ENCODE peak calls at places on chromosomes 7 and 10, in four cellular contexts. C is bronchial epithelial cell, D is fibroblast of lung, W is adipocyte. S is an unnamed sample. For H3K36me3 and H3K27me3, the result is how much of the 10 kb centered on the place peaks cover.

GRCh38 chr10:3067045-3067858 is at the start of gene PFKP:
- DNase-seq in D (no peak), W (peak), C (no peak), S (peak)

GRCh38 chr7:30894866-30895408 is 16.7 kb upstream of the AQP1 start:
- DNase-seq in C (no peak), W (no peak), D (no peak), S (peak)

GRCh38 chr7:67422601-67423000 is 426.0 kb downstream of the TYW1 start:
- DNase-seq in D (no peak), W (no peak), C (no peak), S (no peak)

GRCh38 chr10:24820616-24821015 is 96.9 kb upstream of the ARHGAP21 start:
- DNase-seq in D (no peak), C (peak), W (no peak), S (no peak)

GRCh38 chr10:132580157-132580556 is 42.6 kb downstream of the INPP5A start:
- DNase-seq in C (no peak), W (no peak), D (no peak), S (no peak)

GRCh38 chr10:22607261-22607660 is 107.1 kb downstream of the PIP4K2A start:
- DNase-seq in D (no peak), C (no peak), W (no peak), S (no peak)

GRCh38 chr7:37065779-37066271 is 341.5 kb upstream of the AOAH start:
- DNase-seq in C (peak), W (no peak), D (no peak), S (no peak)

GRCh38 chr7:137880432-137880831 is 33.7 kb upstream of the DGKI start:
- DNase-seq in C (peak), D (peak), W (peak), S (no peak)

GRCh38 chr10:117653170-117653515 is 110.6 kb downstream of the EMX2 start:
- DNase-seq in W (peak), D (peak), C (peak), S (no peak)

GRCh38 chr10:111030042-111030750 is 46.6 kb upstream of the ADRA2A start:
- DNase-seq in C (no peak), W (no peak), D (no peak), S (no peak)

GRCh38 chr10:120978589-120979252 is 127.6 kb downstream of the WDR11 start:
- DNase-seq in C (peak), D (peak), W (no peak), S (no peak)

GRCh38 chr7:76332073-76332472 is 26.7 kb downstream of the YWHAG start:
- DNase-seq in D (no peak), C (no peak), W (no peak), S (peak)

GRCh38 chr10:122435212-122435827 is 19.1 kb upstream of the ARMS2 start:
- DNase-seq in W (peak), D (peak), C (peak), S (no peak)

GRCh38 chr7:64997164-64997908 is 6.5 kb upstream of the ZNF117 start:
- DNase-seq in D (no peak), C (no peak), W (no peak), S (no peak)

GRCh38 chr10:123588386-123588914 is 77.7 kb upstream of the GPR26 start:
- DNase-seq in C (no peak), W (no peak), D (no peak), S (no peak)

GRCh38 chr10:22308390-22308789 is 7.8 kb upstream of the COMMD3 start:
- DNase-seq in D (no peak), W (peak), C (peak), S (no peak)

GRCh38 chr10:53387546-53387945 is 615.0 kb upstream of the MBL2 start:
- DNase-seq in D (no peak), C (no peak), W (no peak), S (no peak)
- H3K36me3 ChIP-seq in D (under half), C (under half), W (under half), S (under half)

DNA sequence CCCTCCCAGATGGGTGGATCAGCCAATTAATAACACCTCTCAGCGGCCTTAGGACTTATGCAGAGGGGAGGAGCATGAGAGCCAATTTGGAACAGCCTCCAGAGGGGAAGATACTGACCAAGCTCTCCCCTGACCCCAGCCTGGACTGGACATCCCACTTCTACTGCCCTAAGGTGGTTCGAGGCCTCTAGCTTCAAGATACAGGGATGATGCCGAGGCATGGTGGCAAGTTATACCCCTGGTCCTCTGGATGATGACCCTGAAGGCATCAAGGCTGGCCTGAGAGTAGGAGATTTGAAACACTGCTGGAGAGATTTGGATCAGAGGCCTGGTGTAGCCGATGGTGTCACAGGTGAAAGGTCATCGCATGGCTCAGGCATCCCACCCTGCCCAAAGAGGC is 3.2 kb downstream of the CDH23 start:
- DNase-seq in D (no peak), C (no peak), W (no peak), S (no peak)
- H3K27me3 ChIP-seq in D (under half), C (under half), W (half or more), S (under half)

DNA sequence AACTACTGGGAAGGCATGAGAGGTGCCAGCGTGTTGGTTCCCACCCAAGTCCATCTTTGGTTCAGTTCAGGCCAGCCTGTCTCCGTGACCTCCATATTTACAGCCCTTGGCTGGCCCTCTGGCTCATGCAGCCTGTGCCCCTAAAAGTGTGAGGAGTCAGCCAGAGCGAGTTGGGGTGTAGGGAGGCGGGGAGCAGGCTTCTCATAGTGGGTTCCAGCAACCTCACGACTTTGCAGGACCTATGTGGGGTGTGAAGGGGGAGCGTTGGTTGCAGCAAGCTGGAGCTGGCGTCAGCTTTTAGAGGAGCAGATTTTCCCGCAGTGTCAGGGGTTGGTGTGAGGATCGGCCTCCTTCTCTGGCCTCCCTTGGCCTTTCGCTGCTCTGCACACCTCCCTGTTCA is 9.8 kb downstream of the TSPAN14 start:
- DNase-seq in C (no peak), W (no peak), D (no peak), S (no peak)
- H3K4me3 ChIP-seq in C (no peak), W (peak), D (no peak), S (no peak)

GRCh38 chr10:74022941-74023629 is 25.2 kb downstream of the VCL start:
- DNase-seq in W (no peak), C (no peak), D (no peak), S (no peak)
- H3K36me3 ChIP-seq in W (under half), C (under half), D (under half), S (under half)

DNA sequence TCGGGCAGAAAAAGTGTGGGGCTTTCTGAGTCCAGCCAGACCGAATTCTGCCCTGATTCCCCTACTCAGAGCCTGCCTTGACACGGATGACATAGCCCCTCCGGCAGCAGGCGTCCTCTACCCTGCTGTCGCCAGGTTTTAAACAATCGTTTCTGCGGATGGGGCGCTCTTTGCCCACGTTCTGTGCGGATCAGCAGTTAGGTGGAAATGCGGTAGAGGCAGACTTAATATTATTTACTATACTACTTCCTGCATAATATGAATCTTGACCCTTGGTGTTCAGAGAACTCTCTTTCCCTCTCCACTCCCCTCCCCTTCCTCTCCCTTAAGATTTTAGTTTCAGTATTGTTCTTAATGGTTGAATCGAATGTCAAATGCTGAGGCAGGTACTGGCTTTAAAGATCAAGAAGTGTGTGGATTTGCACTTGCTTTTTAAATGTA is 2.4 kb downstream of the GATA3 start:
- DNase-seq in W (no peak), C (no peak), D (no peak), S (peak)
- H3K27me3 ChIP-seq in W (half or more), C (half or more), D (half or more), S (half or more)

GRCh38 chr7:98102170-98102569 is 4.5 kb upstream of the LMTK2 start:
- DNase-seq in C (no peak), W (no peak), D (no peak), S (no peak)
- H3K4me3 ChIP-seq in C (no peak), W (no peak), D (no peak), S (no peak)

GRCh38 chr7:100356416-100357068 is 1.4 kb upstream of the PILRB start:
- DNase-seq in W (no peak), C (no peak), D (no peak), S (no peak)

GRCh38 chr7:100352984-100353684 is 4.8 kb upstream of the PILRB start:
- DNase-seq in C (no peak), W (no peak), D (no peak), S (no peak)

GRCh38 chr7:100357131-100357561 is 771 bp upstream of the PILRB start:
- DNase-seq in D (no peak), C (no peak), W (no peak), S (no peak)

GRCh38 chr7:100351657-100352058 is 6.3 kb upstream of the PILRB start:
- DNase-seq in W (no peak), D (no peak), C (no peak), S (no peak)

GRCh38 chr7:100353685-100354330 is 4.1 kb upstream of the PILRB start:
- DNase-seq in D (no peak), W (no peak), C (no peak), S (no peak)
- H3K36me3 ChIP-seq in D (under half), W (half or more), C (half or more), S (half or more)

GRCh38 chr10:100670368-100670767 is 75.0 kb upstream of the PAX2 start:
- DNase-seq in D (no peak), W (no peak), C (no peak), S (no peak)

GRCh38 chr10:100670828-100671479 is 74.4 kb upstream of the PAX2 start:
- DNase-seq in W (peak), D (no peak), C (no peak), S (peak)

GRCh38 chr10:100669616-100670015 is 75.8 kb upstream of the PAX2 start:
- DNase-seq in D (no peak), W (no peak), C (no peak), S (no peak)

GRCh38 chr10:100664509-100664908 is 80.9 kb upstream of the PAX2 start:
- DNase-seq in D (no peak), C (no peak), W (no peak), S (peak)

GRCh38 chr10:100668001-100668400 is 77.4 kb upstream of the PAX2 start:
- DNase-seq in D (no peak), W (no peak), C (no peak), S (peak)
- H3K27me3 ChIP-seq in D (under half), W (half or more), C (under half), S (under half)

GRCh38 chr7:5533821-5534367 is 110.3 kb upstream of the TNRC18 start:
- DNase-seq in C (no peak), D (no peak), W (no peak), S (peak)
- H3K4me3 ChIP-seq in C (no peak), D (no peak), W (no peak), S (no peak)

DNA sequence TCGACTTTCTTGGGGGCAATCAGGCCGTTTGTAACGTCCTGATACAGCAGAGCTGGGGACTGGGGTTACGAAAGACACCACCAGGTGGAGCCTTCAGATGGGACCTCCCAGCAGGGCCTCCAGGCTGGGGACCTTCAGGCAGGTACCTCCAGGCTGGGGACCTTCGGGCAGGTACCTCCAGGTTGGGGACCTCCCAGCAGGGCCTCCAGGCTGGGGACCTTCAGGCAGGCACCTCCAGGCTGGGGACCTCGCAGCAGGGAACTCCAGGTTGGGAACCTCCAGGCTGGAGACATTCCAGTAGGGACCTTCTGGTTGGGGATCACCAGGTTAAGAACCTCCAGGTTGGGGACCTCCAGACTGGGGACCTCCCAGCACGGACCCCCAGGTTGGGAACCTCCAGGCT is 23.5 kb upstream of the GPR146 start:
- DNase-seq in D (no peak), C (no peak), W (no peak), S (no peak)
- H3K36me3 ChIP-seq in D (under half), C (under half), W (under half), S (under half)